ENCODE peak calls at places on chromosome 22, in seven cellular contexts. One of them, this sample, is unnamed.

GRCh38 chr22:40036126-40036525 is 41.4 kb downstream of the FAM83F start:
- DNase-seq in lung: no peak
- DNase-seq in hepatic stellate cell: no peak
- DNase-seq in sciatic nerve: peak
- DNase-seq in HTR-8/SVneo: no peak
- DNase-seq in T-helper 2 cell: no peak
- DNase-seq in Peyer's patch: peak
- DNase-seq in this sample: no peak

GRCh38 chr22:48957987-48958321 is 869.7 kb downstream of the BRD1 start:
- DNase-seq in lung: no peak
- DNase-seq in hepatic stellate cell: no peak
- DNase-seq in sciatic nerve: no peak
- DNase-seq in HTR-8/SVneo: no peak
- DNase-seq in T-helper 2 cell: no peak
- DNase-seq in Peyer's patch: no peak
- DNase-seq in this sample: no peak

GRCh38 chr22:29387921-29388758 is at the start of gene AP1B1:
- DNase-seq in lung: peak
- DNase-seq in hepatic stellate cell: peak
- DNase-seq in sciatic nerve: peak
- DNase-seq in HTR-8/SVneo: peak
- DNase-seq in T-helper 2 cell: peak
- DNase-seq in Peyer's patch: peak
- DNase-seq in this sample: peak

GRCh38 chr22:17562906-17563870 is at the start of gene SLC25A18:
- DNase-seq in lung: no peak
- DNase-seq in hepatic stellate cell: no peak
- DNase-seq in sciatic nerve: no peak
- DNase-seq in HTR-8/SVneo: no peak
- DNase-seq in T-helper 2 cell: no peak
- DNase-seq in Peyer's patch: peak
- DNase-seq in this sample: no peak

GRCh38 chr22:46691571-46691970 is 46.5 kb downstream of the CERK start:
- DNase-seq in lung: no peak
- DNase-seq in hepatic stellate cell: no peak
- DNase-seq in sciatic nerve: no peak
- DNase-seq in HTR-8/SVneo: no peak
- DNase-seq in T-helper 2 cell: no peak
- DNase-seq in Peyer's patch: no peak
- DNase-seq in this sample: no peak

GRCh38 chr22:45425101-45425500 is 11.6 kb downstream of the RIBC2 start:
- DNase-seq in lung: no peak
- DNase-seq in hepatic stellate cell: no peak
- DNase-seq in sciatic nerve: no peak
- DNase-seq in HTR-8/SVneo: no peak
- DNase-seq in T-helper 2 cell: no peak
- DNase-seq in Peyer's patch: peak
- DNase-seq in this sample: no peak

GRCh38 chr22:50085211-50085999 is at the start of gene MLC1:
- DNase-seq in lung: no peak
- DNase-seq in hepatic stellate cell: no peak
- DNase-seq in sciatic nerve: no peak
- DNase-seq in HTR-8/SVneo: no peak
- DNase-seq in T-helper 2 cell: no peak
- DNase-seq in Peyer's patch: no peak
- DNase-seq in this sample: no peak

GRCh38 chr22:31926969-31927368 is 17.4 kb upstream of the YWHAH start:
- DNase-seq in lung: no peak
- DNase-seq in hepatic stellate cell: peak
- DNase-seq in sciatic nerve: no peak
- DNase-seq in HTR-8/SVneo: no peak
- DNase-seq in T-helper 2 cell: no peak
- DNase-seq in Peyer's patch: no peak
- DNase-seq in this sample: no peak

GRCh38 chr22:50145741-50146439 is 24.6 kb upstream of the PANX2 start:
- DNase-seq in lung: no peak
- DNase-seq in hepatic stellate cell: no peak
- DNase-seq in sciatic nerve: no peak
- DNase-seq in HTR-8/SVneo: no peak
- DNase-seq in T-helper 2 cell: no peak
- DNase-seq in Peyer's patch: no peak
- DNase-seq in this sample: no peak

GRCh38 chr22:44311855-44312170 is 938 bp downstream of the SHISAL1 start:
- DNase-seq in lung: no peak
- DNase-seq in hepatic stellate cell: peak
- DNase-seq in sciatic nerve: no peak
- DNase-seq in HTR-8/SVneo: no peak
- DNase-seq in T-helper 2 cell: no peak
- DNase-seq in Peyer's patch: no peak
- DNase-seq in this sample: no peak

GRCh38 chr22:49638788-49639187 is 188.9 kb downstream of the BRD1 start:
- DNase-seq in lung: no peak
- DNase-seq in hepatic stellate cell: no peak
- DNase-seq in sciatic nerve: no peak
- DNase-seq in HTR-8/SVneo: no peak
- DNase-seq in T-helper 2 cell: no peak
- DNase-seq in Peyer's patch: no peak
- DNase-seq in this sample: no peak

GRCh38 chr22:46934746-46935491 is 172.5 kb downstream of the TBC1D22A start:
- DNase-seq in lung: no peak
- DNase-seq in hepatic stellate cell: peak
- DNase-seq in sciatic nerve: no peak
- DNase-seq in HTR-8/SVneo: peak
- DNase-seq in T-helper 2 cell: no peak
- DNase-seq in Peyer's patch: peak
- DNase-seq in this sample: no peak

This sample was measured in omental fat pad.